ENCODE peak calls at places on chromosomes 11 and 22, in four cellular contexts. V is heart left ventricle, B is left ventricle myocardium inferior, K is prostate gland. G is an unnamed sample.

GRCh38 chr11:2296913-2297622 is 4.7 kb downstream of the C11orf21 start:
- DNase-seq in V (no peak), B (no peak), K (no peak), G (peak)

GRCh38 chr11:12301379-12301778 is 76.0 kb upstream of the PARVA start:
- DNase-seq in V (no peak), B (no peak), K (no peak), G (no peak)

GRCh38 chr11:34881900-34882299 is 34.3 kb downstream of the APIP start:
- DNase-seq in V (no peak), B (no peak), K (no peak), G (no peak)

GRCh38 chr11:78796956-78797355 is 222.3 kb upstream of the NARS2 start:
- DNase-seq in V (no peak), B (no peak), K (no peak), G (no peak)

GRCh38 chr11:61694971-61695706 is 14.9 kb downstream of the DAGLA start:
- DNase-seq in V (peak), B (peak), K (peak), G (no peak)

GRCh38 chr22:44000123-44000522 is 24.0 kb upstream of the PARVB start:
- DNase-seq in V (no peak), B (no peak), K (no peak), G (no peak)

GRCh38 chr11:34641981-34642380 is 21.1 kb downstream of the EHF start:
- DNase-seq in V (no peak), B (no peak), K (no peak), G (no peak)

GRCh38 chr11:107799245-107799859 is 59.2 kb downstream of the SLC35F2 start:
- DNase-seq in V (peak), B (peak), K (peak), G (peak)

GRCh38 chr11:74321487-74322188 is 10.2 kb upstream of the P4HA3 start:
- DNase-seq in V (no peak), B (no peak), K (no peak), G (no peak)

GRCh38 chr11:61505106-61505505 is 3.4 kb upstream of the LRRC10B start:
- DNase-seq in V (no peak), B (no peak), K (no peak), G (no peak)

GRCh38 chr11:120067361-120068113 is 70.4 kb downstream of the TRIM29 start:
- DNase-seq in V (no peak), B (no peak), K (no peak), G (no peak)

GRCh38 chr11:113874920-113875413 is 405 bp downstream of the USP28 start:
- DNase-seq in V (no peak), B (no peak), K (peak), G (no peak)

GRCh38 chr22:31080848-31081649 is at the start of gene SMTN:
- DNase-seq in V (peak), B (peak), K (peak), G (peak)

GRCh38 chr22:33057363-33057995 is 702 bp downstream of the SYN3 start:
- DNase-seq in V (no peak), B (no peak), K (no peak), G (no peak)

GRCh38 chr11:88363566-88364169 is 26.1 kb upstream of the CTSC start:
- DNase-seq in V (no peak), B (no peak), K (no peak), G (no peak)

GRCh38 chr11:65116370-65117205 is 913 bp downstream of the ZNHIT2 start:
- DNase-seq in V (peak), B (no peak), K (no peak), G (peak)

GRCh38 chr22:45587638-45588481 is 83.8 kb upstream of the ATXN10 start:
- DNase-seq in V (no peak), B (no peak), K (no peak), G (no peak)

GRCh38 chr11:118180300-118180703 is 3.9 kb upstream of the SCN2B start:
- DNase-seq in V (peak), B (peak), K (peak), G (no peak)

GRCh38 chr11:126197277-126197939 is 14.0 kb downstream of the RPUSD4 start:
- DNase-seq in V (no peak), B (no peak), K (no peak), G (no peak)

GRCh38 chr22:35354068-35354467 is 26.8 kb upstream of the HMOX1 start:
- DNase-seq in V (no peak), B (no peak), K (no peak), G (no peak)

GRCh38 chr22:35349704-35350538 is 31.0 kb upstream of the HMOX1 start:
- DNase-seq in V (no peak), B (no peak), K (no peak), G (peak)

GRCh38 chr22:35350539-35351503 is 30.1 kb upstream of the HMOX1 start:
- DNase-seq in V (peak), B (peak), K (peak), G (peak)

GRCh38 chr22:35353318-35353717 is 27.6 kb upstream of the HMOX1 start:
- DNase-seq in V (no peak), B (peak), K (no peak), G (no peak)

DNA sequence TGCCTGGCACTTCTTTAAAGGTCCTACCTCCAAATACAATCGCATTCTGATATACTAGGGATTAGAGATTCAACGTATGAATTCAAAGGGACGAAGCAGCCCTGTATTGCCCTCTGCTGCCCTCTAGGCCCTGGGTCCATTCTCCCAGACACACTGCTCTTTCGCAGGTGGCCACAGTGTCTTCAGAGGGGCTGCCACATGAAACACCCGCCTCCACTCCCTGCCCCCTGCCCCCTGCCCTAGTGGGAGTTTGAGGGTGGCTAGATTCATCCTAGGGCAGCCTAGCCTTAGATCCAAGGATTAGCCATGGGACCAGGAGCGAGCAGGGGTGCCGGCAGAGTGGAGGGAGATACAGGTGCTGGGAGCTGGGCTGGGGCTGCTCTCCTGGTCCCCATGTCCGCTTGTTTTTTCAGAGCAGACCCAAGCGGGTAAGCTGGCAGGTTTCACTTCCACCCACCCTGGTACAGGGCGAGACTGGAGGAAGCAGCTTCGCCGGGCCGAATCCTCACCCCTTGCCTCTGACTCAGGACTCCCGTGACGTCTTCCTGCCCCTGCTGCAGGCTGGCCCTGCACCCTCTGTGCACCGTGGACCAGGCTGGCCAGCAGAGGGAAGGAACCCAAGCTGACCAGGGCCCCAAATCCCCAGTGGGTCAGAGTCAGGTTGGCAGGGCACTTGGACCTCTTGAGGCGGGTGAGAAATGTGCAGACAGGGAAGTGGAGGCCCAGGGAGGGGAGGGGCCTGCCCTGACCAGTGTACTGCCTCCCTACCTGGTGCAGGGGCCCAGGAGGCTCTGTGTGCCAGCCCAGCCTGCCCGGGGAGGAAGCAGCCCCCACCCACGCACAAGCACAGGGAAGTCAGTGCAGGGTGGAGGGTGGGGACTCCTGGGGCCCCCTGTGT is 28.4 kb upstream of the HMOX1 start:
- DNase-seq in V (peak), B (peak), K (no peak), G (peak)
- H3K27ac ChIP-seq in V (peak), B (peak), K (no peak), G (no peak)

GRCh38 chr22:22820626-22821025 is 67.0 kb upstream of the IGLL5 start:
- DNase-seq in V (no peak), B (no peak), K (no peak), G (no peak)
- H3K27ac ChIP-seq in V (no peak), B (no peak), K (no peak), G (no peak)

GRCh38 chr11:66418168-66418985 is 2.5 kb upstream of the NPAS4 start:
- DNase-seq in V (peak), B (peak), K (peak), G (peak)

GRCh38 chr11:66421492-66422205 is 814 bp downstream of the NPAS4 start:
- DNase-seq in V (peak), B (peak), K (peak), G (peak)

GRCh38 chr11:66418986-66419308 is 1.9 kb upstream of the NPAS4 start:
- DNase-seq in V (no peak), B (no peak), K (no peak), G (no peak)

GRCh38 chr11:66419825-66420224 is 1.0 kb upstream of the NPAS4 start:
- DNase-seq in V (no peak), B (no peak), K (no peak), G (no peak)

GRCh38 chr11:66420671-66421476 is at the start of gene NPAS4:
- DNase-seq in V (no peak), B (no peak), K (no peak), G (no peak)
- H3K27ac ChIP-seq in V (no peak), B (no peak), K (no peak), G (no peak)

DNA sequence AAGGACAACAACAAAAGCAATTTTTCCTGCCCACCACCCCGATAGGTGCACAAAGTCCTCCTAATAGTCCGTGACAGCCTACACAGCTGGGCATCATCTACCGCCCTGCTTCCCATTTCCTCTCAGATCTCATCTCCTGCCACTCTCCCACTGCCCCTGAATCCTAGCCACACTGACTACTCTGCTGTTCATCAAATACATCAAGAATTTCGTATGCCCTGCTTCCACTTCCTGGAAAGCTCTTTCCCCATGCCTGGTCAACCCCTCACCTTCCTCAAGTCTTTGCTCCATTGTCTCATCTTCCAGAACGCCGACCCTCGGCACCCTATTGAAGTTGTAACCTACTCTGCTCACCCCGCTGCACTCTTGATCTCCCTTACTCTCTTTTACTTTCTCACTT is 320.1 kb downstream of the OPCML start:
- DNase-seq in V (no peak), B (no peak), K (no peak), G (no peak)
- H3K27ac ChIP-seq in V (no peak), B (no peak), K (no peak), G (no peak)

DNA sequence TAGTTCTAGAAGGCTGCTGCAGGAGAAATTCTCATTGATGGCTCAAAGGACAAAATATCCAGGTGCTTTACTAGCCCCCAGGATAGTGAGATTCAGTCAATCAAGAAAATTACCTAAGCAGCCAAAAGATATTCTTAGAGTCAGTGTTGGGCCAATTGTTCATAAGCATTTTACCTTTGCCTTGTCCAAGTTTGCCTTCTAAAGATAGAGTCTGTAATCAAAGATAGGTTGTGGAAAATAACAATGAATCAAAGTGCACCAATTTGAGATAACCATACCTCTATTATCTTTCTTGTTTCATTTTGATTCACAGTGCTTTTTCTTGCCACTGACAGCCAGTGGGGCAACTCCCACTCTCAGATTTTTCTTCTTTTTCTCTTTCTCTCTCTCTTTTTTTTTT is 34.2 kb upstream of the SLC6A5 start:
- DNase-seq in V (no peak), B (no peak), K (no peak), G (no peak)
- H3K27ac ChIP-seq in V (no peak), B (no peak), K (no peak), G (no peak)

GRCh38 chr11:7585816-7586215 is 72.0 kb downstream of the PPFIBP2 start:
- DNase-seq in V (no peak), B (no peak), K (no peak), G (no peak)
- H3K27ac ChIP-seq in V (no peak), B (no peak), K (peak), G (no peak)

GRCh38 chr11:9717719-9718118 is 53.8 kb downstream of the SWAP70 start:
- DNase-seq in V (no peak), B (no peak), K (no peak), G (no peak)
- H3K27ac ChIP-seq in V (peak), B (peak), K (no peak), G (peak)

GRCh38 chr11:93783767-93784151 is 323 bp upstream of the MED17 start:
- DNase-seq in V (no peak), B (no peak), K (no peak), G (no peak)
- H3K27ac ChIP-seq in V (peak), B (peak), K (peak), G (no peak)

GRCh38 chr22:36252754-36253522 is at the start of gene APOL1:
- DNase-seq in V (peak), B (peak), K (peak), G (no peak)
- H3K27ac ChIP-seq in V (peak), B (peak), K (peak), G (no peak)

G was measured in aorta.